ENCODE peak calls at places on chromosomes 2 and 18, in seven cellular contexts. N, Y, Z, L, G, W and S are unnamed samples.

GRCh38 chr2:163717993-163718680 is 17.7 kb downstream of the FIGN start:
- DNase-seq in G (no peak), Z (no peak), L (no peak), Y (no peak), N (no peak), W (no peak), S (no peak)

GRCh38 chr18:317618-318017 is 49.8 kb upstream of the THOC1 start:
- DNase-seq in Y (no peak), L (no peak), N (no peak), Z (no peak), W (no peak), G (no peak), S (no peak)

GRCh38 chr18:31652875-31653274 is 31.5 kb downstream of the B4GALT6 start:
- DNase-seq in L (no peak), Y (no peak), W (no peak), Z (no peak), G (no peak), N (no peak), S (no peak)

GRCh38 chr2:152100961-152101360 is 2.1 kb upstream of the CACNB4 start:
- DNase-seq in N (no peak), Z (no peak), Y (no peak), W (no peak), L (no peak), G (no peak), S (no peak)

GRCh38 chr18:12290086-12290485 is 18.0 kb upstream of the TUBB6 start:
- DNase-seq in G (no peak), N (no peak), Y (no peak), W (no peak), L (peak), Z (no peak), S (no peak)

GRCh38 chr2:10720306-10720705 is 1.1 kb upstream of the ATP6V1C2 start:
- DNase-seq in Y (no peak), L (no peak), W (no peak), N (no peak), Z (no peak), G (no peak), S (no peak)

GRCh38 chr2:7502306-7502705 is 585.1 kb downstream of the RNF144A start:
- DNase-seq in W (no peak), Y (no peak), N (no peak), Z (no peak), G (no peak), L (no peak), S (no peak)

GRCh38 chr18:50559750-50560680 is at the start of gene MAPK4:
- DNase-seq in G (peak), N (peak), Y (peak), W (peak), L (peak), Z (no peak), S (no peak)

GRCh38 chr2:85106489-85107180 is 26.6 kb upstream of the TCF7L1 start:
- DNase-seq in Y (no peak), N (no peak), G (no peak), L (no peak), W (no peak), Z (no peak), S (peak)

GRCh38 chr2:199456383-199457146 is 1.2 kb downstream of the SATB2 start:
- DNase-seq in G (no peak), L (no peak), Z (no peak), N (no peak), W (no peak), Y (no peak), S (no peak)

GRCh38 chr2:223967981-223968380 is 10.7 kb downstream of the MRPL44 start:
- DNase-seq in Z (no peak), L (no peak), N (no peak), G (no peak), Y (no peak), W (peak), S (peak)

GRCh38 chr2:207129821-207130220 is 35.9 kb downstream of the KLF7 start:
- DNase-seq in Y (no peak), Z (no peak), N (no peak), L (no peak), W (no peak), G (no peak), S (no peak)

GRCh38 chr2:216833076-216833475 is 26.8 kb downstream of the TNP1 start:
- DNase-seq in Y (no peak), Z (no peak), W (no peak), N (no peak), G (no peak), L (no peak), S (no peak)

GRCh38 chr2:27752551-27753237 is 18.8 kb upstream of the MRPL33 start:
- DNase-seq in G (no peak), Z (no peak), N (peak), L (peak), W (no peak), Y (no peak), S (no peak)

GRCh38 chr2:130183500-130184373 is 1.7 kb downstream of the MZT2B start:
- DNase-seq in Y (no peak), N (peak), W (peak), G (peak), L (peak), Z (no peak), S (no peak)

GRCh38 chr2:9288233-9288632 is 81.6 kb downstream of the ASAP2 start:
- DNase-seq in N (no peak), Y (no peak), L (no peak), W (peak), G (no peak), Z (no peak), S (peak)

GRCh38 chr2:200767111-200767885 is 44.4 kb upstream of the BZW1 start:
- DNase-seq in Z (no peak), G (no peak), Y (no peak), N (no peak), W (no peak), L (no peak), S (no peak)

GRCh38 chr2:213934560-213934959 is 476.3 kb upstream of the VWC2L start:
- DNase-seq in G (no peak), Z (no peak), N (no peak), W (peak), L (no peak), Y (no peak), S (no peak)

GRCh38 chr2:192035731-192036442 is 158.8 kb downstream of the TMEFF2 start:
- DNase-seq in N (no peak), Z (no peak), Y (no peak), W (peak), L (no peak), G (no peak), S (no peak)
- H3K4me3 ChIP-seq in N (no peak), Z (no peak), Y (no peak), W (no peak), L (no peak), G (no peak), S (no peak)

DNA sequence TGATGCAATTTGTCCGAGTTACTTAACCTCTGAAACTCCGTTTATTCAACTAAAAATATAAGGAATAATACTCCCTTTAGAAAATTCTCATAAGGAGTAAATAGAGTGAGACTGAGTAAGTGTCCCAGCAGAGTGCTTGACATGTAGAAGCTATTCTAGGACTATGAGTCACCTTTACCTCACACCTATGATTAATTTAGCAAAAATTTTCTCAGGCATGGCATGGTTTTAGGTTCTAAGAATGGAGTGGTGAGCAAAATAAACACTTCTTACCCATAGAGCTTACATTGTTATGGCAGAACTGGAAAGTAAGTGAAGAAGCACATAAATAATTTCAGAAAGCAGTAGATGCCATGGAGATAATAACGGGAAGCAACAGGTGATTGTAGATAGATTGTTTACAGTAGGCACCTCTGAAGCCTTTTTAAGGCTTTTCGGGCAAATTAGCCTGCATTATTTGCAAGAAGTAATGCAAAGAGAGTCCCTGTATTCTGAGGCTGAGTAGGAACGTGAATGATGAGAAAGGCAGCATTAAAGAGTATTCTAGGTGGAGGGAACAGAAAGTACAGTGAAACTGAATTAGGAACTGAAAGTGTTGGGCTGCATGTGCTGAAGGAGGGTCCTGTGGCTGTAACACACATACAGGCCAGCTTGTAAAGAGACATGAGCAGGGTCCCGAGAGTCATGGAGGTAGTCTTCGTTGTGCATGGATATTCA is 209.2 kb downstream of the ZNF407 start:
- DNase-seq in W (peak), N (no peak), L (no peak), G (no peak), Z (no peak), Y (no peak), S (peak)
- H3K4me3 ChIP-seq in W (no peak), N (no peak), L (no peak), G (no peak), Z (no peak), Y (no peak), S (no peak)

GRCh38 chr18:8262221-8262620 is 347.0 kb upstream of the RAB12 start:
- DNase-seq in Y (no peak), Z (no peak), W (no peak), L (no peak), N (no peak), G (no peak), S (no peak)
- H3K4me3 ChIP-seq in Y (no peak), Z (no peak), W (no peak), L (no peak), N (no peak), G (no peak), S (no peak)

DNA sequence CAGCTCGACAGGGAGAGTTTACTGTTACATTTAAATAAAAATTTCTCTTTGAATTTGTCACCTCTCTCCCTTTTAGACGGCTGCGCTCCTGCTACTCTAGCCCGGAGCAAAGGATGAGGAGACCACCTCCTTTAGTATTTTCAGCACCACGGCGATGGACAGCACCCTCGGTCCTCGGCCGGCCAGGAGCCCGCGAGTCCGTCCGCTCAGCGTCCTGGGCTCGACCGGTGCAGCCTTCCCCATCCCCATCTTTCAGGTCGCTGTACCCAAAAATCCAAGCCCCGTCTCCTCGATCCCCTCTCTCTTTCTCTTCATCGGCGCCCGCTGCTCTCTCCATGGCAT is 831 bp downstream of the CELF4 start:
- DNase-seq in Z (no peak), G (peak), W (peak), N (peak), L (peak), Y (peak), S (no peak)
- H3K4me3 ChIP-seq in Z (peak), G (no peak), W (no peak), N (no peak), L (peak), Y (peak), S (peak)

DNA sequence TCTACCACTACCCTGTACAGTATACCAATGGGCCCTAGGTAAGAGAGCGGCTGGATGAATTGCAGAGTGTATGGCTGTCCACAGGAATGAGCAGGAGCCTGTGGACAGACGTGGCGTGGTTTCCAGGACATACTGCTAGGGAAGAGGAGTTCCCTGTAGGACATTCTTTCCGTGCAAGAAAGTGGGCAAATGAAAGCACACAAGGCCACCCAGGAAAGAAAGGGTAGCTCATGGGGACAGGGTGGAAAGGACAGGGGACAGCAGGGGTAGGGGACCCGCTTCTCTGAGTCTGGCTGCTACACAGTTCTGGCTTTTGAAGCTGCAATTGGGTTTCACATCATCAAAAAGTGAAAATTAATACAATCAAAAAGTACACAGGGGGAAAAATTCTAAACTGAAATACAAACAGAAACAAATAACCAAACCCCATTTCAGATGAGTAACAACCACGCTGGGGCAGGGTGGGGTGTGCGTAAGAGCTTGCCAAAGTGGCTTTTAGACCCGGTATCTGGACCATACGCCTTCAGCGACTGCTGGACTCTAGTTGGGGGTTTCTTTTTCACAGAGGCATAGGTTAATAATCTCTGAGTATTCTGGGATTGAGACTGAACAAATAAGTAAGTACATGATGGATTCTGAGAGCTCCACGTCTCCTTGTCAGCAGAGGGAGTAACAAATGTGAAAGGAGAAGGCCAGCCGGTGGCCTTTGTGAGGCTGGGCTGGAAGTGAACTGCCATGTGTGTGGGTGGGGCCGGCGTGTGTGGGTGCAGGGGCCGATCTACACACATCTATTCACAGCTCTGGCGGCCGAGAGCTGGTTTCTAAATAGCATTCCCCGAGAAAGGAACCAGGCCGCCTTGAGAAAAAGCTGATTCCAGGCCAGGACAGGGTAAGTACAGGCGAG is 84.0 kb downstream of the HDAC4 start:
- DNase-seq in G (no peak), W (peak), Y (peak), N (peak), Z (no peak), L (peak), S (no peak)
- H3K4me3 ChIP-seq in G (no peak), W (no peak), Y (no peak), N (no peak), Z (no peak), L (no peak), S (no peak)

DNA sequence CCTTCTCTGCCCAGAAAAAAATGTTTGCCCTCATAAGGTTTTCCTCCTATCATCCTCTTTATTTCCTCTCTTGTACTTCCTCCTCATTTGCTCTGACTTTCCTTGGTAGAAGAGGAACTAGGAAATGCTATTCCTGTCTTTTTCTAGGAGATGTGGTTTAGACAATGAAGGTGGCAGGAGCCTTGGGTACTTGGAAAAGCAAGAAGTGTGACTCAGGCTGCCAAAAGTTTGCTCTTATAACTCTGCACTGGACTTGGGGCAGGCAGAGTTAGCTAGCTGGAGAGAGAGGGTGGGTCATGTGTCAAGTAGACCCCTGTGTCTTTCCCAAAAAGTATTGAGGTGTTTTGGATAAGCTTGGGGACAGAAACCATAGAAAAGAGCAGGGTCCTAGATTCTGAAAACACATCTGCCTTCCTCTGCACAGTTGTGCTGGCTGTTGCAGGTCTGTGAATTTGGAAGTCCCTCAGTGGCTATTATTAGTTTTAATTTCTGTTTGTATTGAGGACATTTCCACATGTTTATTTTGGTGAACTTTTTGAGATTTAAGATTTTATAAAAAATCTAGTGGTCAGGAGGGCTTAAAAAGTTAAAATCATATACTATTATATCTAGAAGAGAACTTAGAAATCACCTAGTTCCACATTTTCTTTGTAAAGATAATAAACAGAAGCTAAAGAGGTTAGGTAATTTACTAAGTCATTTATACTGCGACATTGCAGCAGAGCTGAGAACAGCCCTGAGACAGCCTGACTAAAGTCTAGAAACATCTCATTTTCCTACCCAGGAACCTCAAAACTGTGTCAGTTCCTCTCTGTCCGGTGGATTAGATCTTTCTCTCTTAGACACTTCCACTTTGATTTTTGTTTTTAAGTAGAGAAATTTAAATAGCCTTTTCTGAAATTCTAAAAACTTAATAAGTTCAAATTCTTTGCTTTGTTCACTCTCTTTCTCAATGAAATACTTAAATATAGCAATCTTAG is 16.0 kb downstream of the INSIG2 start:
- DNase-seq in G (no peak), Y (no peak), L (no peak), Z (no peak), W (no peak), N (no peak), S (no peak)
- H3K4me3 ChIP-seq in G (no peak), Y (no peak), L (no peak), Z (no peak), W (no peak), N (no peak), S (no peak)